ENCODE peak calls at places on chromosome 10, in seven cellular contexts. V is HFF-Myc; Y is NB4; T is NCI-H1417; N is stimulated activated CD4-positive, alpha-beta T cell treated with anti-CD3 and anti-CD28 coated beads, Interleukin-4, amount 100 ng/mL, for 1 hour; K is OCI-LY7; G is posterior cingulate gyrus. B is an unnamed sample.

GRCh38 chr10:81961451-81962184 is 86.6 kb downstream of the NRG3 start:
- DNase-seq in V (no peak), Y (no peak), T (no peak), N (no peak), K (no peak), G (no peak), B (no peak)

GRCh38 chr10:86023931-86024554 is 342.6 kb downstream of the GRID1 start:
- DNase-seq in V (no peak), Y (no peak), T (no peak), N (no peak), K (no peak), G (no peak), B (no peak)

GRCh38 chr10:78029294-78030226 is at the start of gene POLR3A:
- DNase-seq in V (peak; percentile 90), Y (peak; percentile 98), T (peak; percentile 84), N (peak; percentile 91), K (peak; percentile 96), G (peak; percentile 90), B (peak; percentile 85)

GRCh38 chr10:69446650-69447151 is 4.6 kb upstream of the TSPAN15 start:
- DNase-seq in V (peak; percentile 55), Y (peak; percentile 32), T (no peak), N (no peak), K (no peak), G (no peak), B (no peak)

GRCh38 chr10:76647276-76647675 is 990.3 kb downstream of the KCNMA1 start:
- DNase-seq in V (no peak), Y (no peak), T (no peak), N (no peak), K (no peak), G (no peak), B (no peak)

GRCh38 chr10:103727546-103727963 is 127.8 kb downstream of the SH3PXD2A start:
- DNase-seq in V (no peak), Y (no peak), T (no peak), N (no peak), K (no peak), G (peak; percentile 49), B (no peak)

GRCh38 chr10:5622586-5622985 is 43.8 kb downstream of the ASB13 start:
- DNase-seq in V (no peak), Y (no peak), T (no peak), N (no peak), K (no peak), G (no peak), B (no peak)

GRCh38 chr10:132914732-132915131 is 27.6 kb downstream of the CFAP46 start:
- DNase-seq in V (no peak), Y (no peak), T (no peak), N (no peak), K (no peak), G (no peak), B (no peak)

GRCh38 chr10:112184052-112184371 is 447 bp upstream of the GPAM start:
- DNase-seq in V (no peak), Y (no peak), T (no peak), N (no peak), K (no peak), G (no peak), B (no peak)

GRCh38 chr10:75043256-75044121 is 68.0 kb upstream of the SAMD8 start:
- DNase-seq in V (no peak), Y (no peak), T (no peak), N (peak; percentile 49), K (peak; percentile 66), G (no peak), B (peak; percentile 62)

GRCh38 chr10:93149761-93150160 is 76.1 kb downstream of the CYP26A1 start:
- DNase-seq in V (no peak), Y (no peak), T (no peak), N (no peak), K (no peak), G (no peak), B (no peak)

GRCh38 chr10:119770928-119771327 is 45.1 kb downstream of the INPP5F start:
- DNase-seq in V (no peak), Y (no peak), T (no peak), N (no peak), K (no peak), G (no peak), B (no peak)

GRCh38 chr10:65040796-65041195 is 1519.6 kb downstream of the REEP3 start:
- DNase-seq in V (no peak), Y (no peak), T (no peak), N (no peak), K (no peak), G (no peak), B (no peak)

GRCh38 chr10:63209703-63210102 is 76.6 kb downstream of the NRBF2 start:
- DNase-seq in V (no peak), Y (no peak), T (no peak), N (no peak), K (no peak), G (no peak), B (no peak)

GRCh38 chr10:22684707-22685106 is 29.7 kb downstream of the PIP4K2A start:
- DNase-seq in V (no peak), Y (no peak), T (no peak), N (no peak), K (no peak), G (no peak), B (no peak)

GRCh38 chr10:71014021-71014782 is 125.8 kb upstream of the PCBD1 start:
- DNase-seq in V (no peak), Y (no peak), T (no peak), N (no peak), K (no peak), G (no peak), B (no peak)

GRCh38 chr10:21501731-21502370 is 23.6 kb downstream of the SKIDA1 start:
- DNase-seq in V (no peak), Y (no peak), T (no peak), N (no peak), K (no peak), G (no peak), B (no peak)

GRCh38 chr10:102918817-102919236 is 733 bp downstream of the CNNM2 start:
- DNase-seq in V (no peak), Y (peak; percentile 37), T (peak; percentile 73), N (peak; percentile 39), K (peak; percentile 48), G (no peak), B (peak; percentile 65)

GRCh38 chr10:131577786-131578471 is 266.4 kb upstream of the TCERG1L start:
- DNase-seq in V (no peak), Y (no peak), T (no peak), N (no peak), K (no peak), G (no peak), B (no peak)

GRCh38 chr10:97151307-97151914 is 34.3 kb downstream of the SLIT1 start:
- DNase-seq in V (no peak), Y (no peak), T (no peak), N (no peak), K (no peak), G (no peak), B (no peak)

GRCh38 chr10:86580549-86580886 is 58.9 kb upstream of the WAPL start:
- DNase-seq in V (no peak), Y (peak; percentile 45), T (no peak), N (no peak), K (peak; percentile 10), G (no peak), B (no peak)

GRCh38 chr10:113543455-113543955 is 9.3 kb upstream of the HABP2 start:
- DNase-seq in V (no peak), Y (no peak), T (no peak), N (no peak), K (no peak), G (no peak), B (no peak)

GRCh38 chr10:104614245-104614831 is 26.8 kb upstream of the SORCS3 start:
- DNase-seq in V (no peak), Y (peak; percentile 50), T (no peak), N (peak; percentile 16), K (peak; percentile 20), G (no peak), B (no peak)

GRCh38 chr10:67676208-67676825 is 19.7 kb downstream of the CTNNA3 start:
- DNase-seq in V (no peak), Y (no peak), T (no peak), N (no peak), K (no peak), G (no peak), B (no peak)

GRCh38 chr10:19921300-19922140 is 105.3 kb downstream of the PLXDC2 start:
- DNase-seq in V (no peak), Y (no peak), T (no peak), N (no peak), K (no peak), G (no peak), B (no peak)

GRCh38 chr10:34581871-34582532 is 233.1 kb downstream of the PARD3 start:
- DNase-seq in V (no peak), Y (no peak), T (no peak), N (no peak), K (no peak), G (no peak), B (no peak)

B was measured in B cell.